ENCODE peak calls at places on chromosomes 6 and 20, in seven cellular contexts. E is SJSA1, U is HCT116, K is psoas muscle, P is neuronal stem cell, X is right cardiac atrium, W is astrocyte. T is an unnamed sample. For H3K27me3 and H3K9me3, the result is how much of the 10 kb centered on the place peaks cover.

GRCh38 chr6:408599-409102 is 17.1 kb downstream of the IRF4 start:
- DNase-seq in E (peak), W (peak), K (peak), X (peak), P (peak), U (peak), T (peak)

GRCh38 chr6:32416031-32416430 is 9.1 kb upstream of the BTNL2 start:
- DNase-seq in U (no peak), P (no peak), K (no peak), E (peak), X (no peak), W (peak), T (no peak)

GRCh38 chr6:87637106-87637505 is 47.2 kb downstream of the ORC3 start:
- DNase-seq in U (no peak), X (no peak), W (no peak), K (no peak), P (no peak), E (no peak), T (no peak)

GRCh38 chr6:111061493-111061892 is 25.8 kb upstream of the SLC16A10 start:
- DNase-seq in X (no peak), U (no peak), E (no peak), P (no peak), W (peak), K (peak), T (no peak)

GRCh38 chr20:37386505-37387201 is 40.7 kb downstream of the SRC start:
- DNase-seq in E (no peak), W (no peak), K (peak), X (no peak), U (no peak), P (no peak), T (no peak)

GRCh38 chr6:143506620-143507019 is 4.9 kb downstream of the FUCA2 start:
- DNase-seq in E (no peak), W (no peak), P (no peak), U (no peak), K (no peak), X (no peak), T (no peak)

GRCh38 chr20:48794360-48794759 is 33.4 kb downstream of the PREX1 start:
- DNase-seq in P (peak), U (no peak), K (no peak), W (no peak), X (no peak), E (no peak), T (no peak)

GRCh38 chr6:117491916-117492315 is 9.4 kb downstream of the DCBLD1 start:
- DNase-seq in E (no peak), X (no peak), K (no peak), P (no peak), W (peak), U (no peak), T (no peak)

GRCh38 chr6:16514249-16514648 is 247.0 kb downstream of the ATXN1 start:
- DNase-seq in W (peak), X (no peak), E (peak), K (no peak), P (no peak), U (no peak), T (no peak)

GRCh38 chr20:57502331-57502700 is 22.6 kb downstream of the CTCFL start:
- DNase-seq in X (no peak), U (no peak), P (no peak), W (no peak), K (no peak), E (no peak), T (no peak)

GRCh38 chr20:2659547-2659946 is 4.5 kb downstream of the IDH3B start:
- DNase-seq in P (no peak), X (no peak), U (no peak), W (no peak), E (no peak), K (no peak), T (no peak)

GRCh38 chr6:12602951-12603710 is 113.4 kb upstream of the PHACTR1 start:
- DNase-seq in E (peak), W (peak), U (peak), X (peak), P (no peak), K (no peak), T (peak)

GRCh38 chr6:4167833-4168232 is 32.5 kb upstream of the ECI2 start:
- DNase-seq in E (no peak), P (no peak), K (no peak), U (no peak), X (no peak), W (no peak), T (no peak)

GRCh38 chr20:47667531-47668312 is 117.6 kb downstream of the SULF2 start:
- DNase-seq in U (no peak), P (no peak), X (no peak), W (no peak), K (no peak), E (no peak), T (no peak)

GRCh38 chr6:142903806-142904205 is 41.2 kb downstream of the HIVEP2 start:
- DNase-seq in W (peak), E (peak), K (no peak), P (no peak), U (no peak), X (no peak), T (no peak)

GRCh38 chr6:29926795-29927427 is 15.4 kb upstream of the HLA-A start:
- DNase-seq in W (no peak), K (peak), P (no peak), E (peak), U (no peak), X (peak), T (peak)

GRCh38 chr6:38974389-38975133 is 74.0 kb upstream of the GLP1R start:
- DNase-seq in E (no peak), K (no peak), X (no peak), P (no peak), W (no peak), U (no peak), T (no peak)

GRCh38 chr6:157198425-157199279 is 124.7 kb downstream of the TMEM242 start:
- DNase-seq in K (peak), W (no peak), P (no peak), E (no peak), X (peak), U (no peak), T (peak)

DNA sequence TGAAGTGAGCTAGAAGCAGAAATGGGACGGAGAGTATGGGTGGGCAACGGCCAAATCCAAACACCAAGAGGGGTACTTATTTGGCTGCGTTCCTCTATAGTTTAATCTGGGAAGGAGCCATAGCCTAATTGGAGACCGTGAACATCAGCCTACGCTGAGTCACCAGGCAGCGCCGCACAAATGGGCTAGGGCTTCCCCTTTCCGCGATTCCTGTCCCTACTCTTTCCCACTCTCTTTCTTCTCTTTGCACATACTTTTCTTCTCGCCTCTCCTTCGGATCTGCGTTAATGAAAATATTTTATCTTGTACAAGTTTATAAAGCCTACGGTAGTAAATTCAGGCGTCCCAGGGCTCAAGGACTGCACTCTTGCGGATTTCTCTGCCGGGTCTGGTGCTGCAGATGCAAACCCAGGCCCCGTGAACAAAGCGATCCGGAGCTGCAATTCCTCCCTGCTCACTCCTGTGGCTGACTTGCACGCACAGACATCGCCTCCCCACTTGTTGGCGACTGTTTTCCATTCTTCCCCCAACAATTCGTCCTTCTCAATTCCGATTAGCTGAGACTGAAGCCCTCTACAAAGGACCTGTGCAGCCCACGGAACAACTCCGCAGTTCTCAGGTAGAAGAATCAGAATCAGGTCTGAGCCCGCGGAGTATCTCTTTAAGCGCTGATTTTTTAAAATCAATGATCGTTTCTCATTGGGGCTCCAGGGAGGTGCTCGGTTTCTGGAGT is 4.2 kb upstream of the TBX18 start:
- DNase-seq in X (peak), W (no peak), U (no peak), K (no peak), E (peak), P (peak), T (no peak)
- H3K27me3 ChIP-seq in X (under half), W (half or more), U (under half), K (under half), E (under half), P (half or more), T (under half)

GRCh38 chr6:154496191-154496590 is 14.3 kb downstream of the CNKSR3 start:
- DNase-seq in K (no peak), E (no peak), X (no peak), U (no peak), W (no peak), P (no peak), T (no peak)
- H3K9me3 ChIP-seq in K (under half), E (under half), X (under half), U (under half), W (under half), P (under half), T (under half)

DNA sequence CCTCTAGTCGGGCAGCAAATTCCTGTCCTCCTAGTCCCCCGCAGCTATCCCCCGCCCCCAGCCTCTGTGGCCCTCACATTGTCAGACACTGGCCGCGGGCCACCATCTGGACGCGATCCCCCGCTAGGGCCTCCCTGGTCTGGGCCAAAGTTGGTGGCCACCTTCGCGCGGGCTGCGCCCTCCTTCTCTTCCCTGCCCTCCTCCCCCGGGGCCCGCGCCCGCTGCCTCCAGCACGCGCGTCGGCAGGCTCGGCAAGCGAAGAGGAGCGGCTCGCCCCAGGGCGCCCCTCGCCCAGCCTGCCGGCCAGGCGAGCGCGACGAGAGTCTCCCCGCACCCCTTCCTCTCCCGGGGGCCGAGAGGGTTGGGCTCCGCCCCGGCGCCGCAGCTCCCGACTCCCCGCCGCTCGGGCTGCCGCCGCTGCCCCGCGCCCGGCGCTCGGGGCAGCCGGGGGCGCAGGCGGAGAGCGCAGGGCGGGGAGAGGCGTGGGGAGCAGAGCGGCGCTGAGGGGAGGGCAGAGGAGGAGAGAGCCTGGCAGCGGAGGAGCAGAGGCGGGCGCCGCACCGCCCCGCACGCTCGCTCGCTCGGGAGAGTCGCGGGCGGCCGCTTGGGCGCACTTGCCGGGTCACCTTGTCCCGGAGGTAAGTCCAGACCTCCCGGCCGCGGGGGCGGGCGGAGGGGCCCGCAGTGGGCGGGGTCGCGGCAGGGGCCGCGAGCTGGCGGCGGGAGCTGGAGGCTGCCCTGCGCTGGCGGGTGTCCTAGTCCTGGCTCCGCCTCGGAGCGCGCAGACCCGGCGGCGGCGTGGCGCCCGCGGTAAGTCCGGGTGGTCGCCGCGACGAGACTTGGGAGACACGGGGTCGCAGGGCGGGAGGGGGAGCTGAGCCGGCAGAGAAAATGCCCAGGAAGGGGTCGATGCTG is at the start of gene SYNDIG1:
- DNase-seq in K (no peak), P (peak), W (no peak), E (no peak), X (peak), U (no peak), T (peak)
- H3K27me3 ChIP-seq in K (under half), P (under half), W (under half), E (half or more), X (under half), U (under half), T (under half)

GRCh38 chr20:42744756-42745465 is 444.8 kb downstream of the PTPRT start:
- DNase-seq in K (no peak), P (no peak), U (no peak), X (no peak), E (no peak), W (no peak), T (no peak)

GRCh38 chr20:42749548-42749947 is 440.2 kb downstream of the PTPRT start:
- DNase-seq in X (no peak), W (no peak), U (no peak), K (no peak), E (no peak), P (no peak), T (no peak)

GRCh38 chr20:42742926-42743325 is 446.8 kb downstream of the PTPRT start:
- DNase-seq in U (no peak), X (no peak), P (no peak), W (no peak), K (no peak), E (no peak), T (no peak)

GRCh38 chr20:42752620-42753019 is 437.1 kb downstream of the PTPRT start:
- DNase-seq in X (no peak), K (no peak), P (no peak), W (no peak), U (no peak), E (no peak), T (no peak)

DNA sequence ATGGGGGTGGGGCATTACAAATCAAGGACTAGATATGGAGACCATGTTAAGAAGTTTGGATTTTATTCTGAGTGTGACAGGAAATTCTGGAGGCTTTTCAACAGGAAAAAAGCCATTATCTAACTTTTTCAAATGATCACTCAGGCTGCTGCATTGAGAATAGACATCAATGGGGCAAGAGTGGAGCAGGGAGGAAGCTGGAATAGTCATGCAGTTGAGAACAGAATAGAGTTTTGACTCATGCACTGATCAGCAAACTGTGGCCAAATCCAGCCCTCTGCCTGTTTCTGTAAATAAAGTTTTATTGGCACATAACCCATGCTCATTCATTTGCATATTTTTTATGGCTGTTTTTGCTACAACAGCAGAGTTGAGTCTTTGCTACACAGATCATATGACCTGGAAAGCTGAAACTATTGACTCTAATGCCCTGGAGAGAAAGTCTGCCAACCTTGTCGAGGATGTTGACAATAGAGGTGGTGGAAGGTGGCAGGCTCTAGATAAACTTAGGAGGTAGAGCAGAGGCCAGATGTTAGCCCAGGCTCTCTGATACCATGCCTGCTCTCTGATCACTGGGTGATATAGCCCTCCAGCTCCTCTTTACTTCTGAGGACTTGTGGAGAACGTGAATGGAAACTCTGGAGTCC is 441.8 kb downstream of the PTPRT start:
- DNase-seq in P (no peak), X (no peak), K (no peak), E (no peak), U (no peak), W (no peak), T (no peak)
- H3K9me3 ChIP-seq in P (under half), X (under half), K (under half), E (under half), U (under half), W (under half), T (under half)

DNA sequence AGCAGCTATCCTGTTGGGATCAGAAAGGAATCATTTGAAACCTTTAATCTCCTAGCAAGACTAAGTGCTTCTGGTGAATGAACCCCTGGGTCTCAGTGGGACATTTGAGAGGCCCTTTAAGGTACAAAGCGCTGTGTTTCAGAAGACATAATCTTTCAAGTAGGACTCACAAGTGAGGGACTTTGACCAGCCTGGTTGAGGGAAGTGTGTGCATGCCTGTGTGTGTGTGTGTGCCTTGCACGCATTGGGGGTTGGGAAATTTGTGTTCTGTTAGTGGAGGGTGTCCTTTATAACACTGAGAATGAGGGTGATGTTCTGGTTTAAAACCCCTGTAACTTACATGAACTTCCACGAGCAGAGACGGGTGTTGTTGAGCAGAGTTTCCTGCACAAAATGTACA is 64.4 kb upstream of the KCNG1 start:
- DNase-seq in W (no peak), U (no peak), E (no peak), P (no peak), K (no peak), X (no peak), T (no peak)
- H3K27me3 ChIP-seq in W (half or more), U (half or more), E (half or more), P (under half), K (under half), X (under half), T (half or more)